ENCODE peak calls at places on chromosome 13, in four cellular contexts. K, U, G and T are unnamed samples. For H3K4me1, the result is how much of the 10 kb centered on the place peaks cover.

GRCh38 chr13:96338030-96338429 is 248.1 kb downstream of the HS6ST3 start:
- DNase-seq in K (no peak), U (no peak), G (no peak), T (no peak)

GRCh38 chr13:37648604-37649003 is 50.0 kb upstream of the POSTN start:
- DNase-seq in K (no peak), U (no peak), G (no peak), T (no peak)

GRCh38 chr13:71517004-71517403 is 350.0 kb downstream of the DACH1 start:
- DNase-seq in K (no peak), U (no peak), G (no peak), T (peak)

GRCh38 chr13:78689011-78689410 is 30.1 kb upstream of the OBI1 start:
- DNase-seq in K (no peak), U (no peak), G (peak), T (peak)

GRCh38 chr13:76764429-76764828 is 121.8 kb downstream of the KCTD12 start:
- DNase-seq in K (no peak), U (no peak), G (no peak), T (peak)

GRCh38 chr13:78265098-78265497 is 338.3 kb downstream of the POU4F1 start:
- DNase-seq in K (no peak), U (no peak), G (no peak), T (no peak)

GRCh38 chr13:34913040-34913439 is 29.0 kb upstream of the NBEA start:
- DNase-seq in K (peak), U (no peak), G (no peak), T (peak)

GRCh38 chr13:79593121-79593520 is 112.2 kb downstream of the NDFIP2 start:
- DNase-seq in K (no peak), U (no peak), G (no peak), T (no peak)

GRCh38 chr13:77554079-77554478 is 18.6 kb downstream of the SCEL start:
- DNase-seq in K (no peak), U (no peak), G (no peak), T (no peak)

GRCh38 chr13:93755341-93755740 is 528.7 kb downstream of the GPC6 start:
- DNase-seq in K (no peak), U (no peak), G (no peak), T (no peak)

GRCh38 chr13:23748109-23748508 is 141.1 kb downstream of the MIPEP start:
- DNase-seq in K (no peak), U (no peak), G (no peak), T (no peak)

GRCh38 chr13:18936104-18936503 is 245.5 kb downstream of the TUBA3C start:
- DNase-seq in K (no peak), U (no peak), G (no peak), T (no peak)

GRCh38 chr13:43411741-43412140 is 375.0 kb downstream of the ENOX1 start:
- DNase-seq in K (no peak), U (no peak), G (no peak), T (no peak)

GRCh38 chr13:30398601-30399072 is 23.7 kb upstream of the UBE2L5 start:
- DNase-seq in K (no peak), U (no peak), G (peak), T (no peak)

GRCh38 chr13:113754691-113755090 is 4.3 kb upstream of the TMEM255B start:
- DNase-seq in K (no peak), U (no peak), G (no peak), T (no peak)
- H3K4me1 ChIP-seq in K (under half), U (under half), G (under half), T (under half)

GRCh38 chr13:29073762-29074161 is 253.6 kb downstream of the MTUS2 start:
- DNase-seq in K (no peak), U (no peak), G (no peak), T (no peak)
- H2AFZ ChIP-seq in K (peak), U (no peak), G (no peak), T (no peak)

GRCh38 chr13:92739306-92739818 is 487.2 kb upstream of the GPC6 start:
- DNase-seq in K (no peak), U (no peak), G (no peak), T (no peak)

GRCh38 chr13:92734068-92734467 is 492.5 kb upstream of the GPC6 start:
- DNase-seq in K (no peak), U (no peak), G (no peak), T (no peak)

GRCh38 chr13:92734545-92734944 is 492.1 kb upstream of the GPC6 start:
- DNase-seq in K (no peak), U (no peak), G (no peak), T (no peak)

GRCh38 chr13:92735909-92736308 is 490.7 kb upstream of the GPC6 start:
- DNase-seq in K (no peak), U (no peak), G (no peak), T (no peak)
- TF ChIP-seq JUN in K (no peak), U (no peak), G (no peak), T (no peak)

GRCh38 chr13:22693691-22694090 is 487.1 kb upstream of the SGCG start:
- DNase-seq in K (no peak), U (no peak), G (no peak), T (no peak)

GRCh38 chr13:22696433-22696832 is 484.3 kb upstream of the SGCG start:
- DNase-seq in K (no peak), U (no peak), G (no peak), T (no peak)

GRCh38 chr13:22700488-22700887 is 480.3 kb upstream of the SGCG start:
- DNase-seq in K (no peak), U (no peak), G (no peak), T (no peak)

GRCh38 chr13:22703601-22704209 is 477.1 kb upstream of the SGCG start:
- DNase-seq in K (no peak), U (no peak), G (no peak), T (no peak)

GRCh38 chr13:22698477-22698876 is 482.3 kb upstream of the SGCG start:
- DNase-seq in K (no peak), U (no peak), G (no peak), T (no peak)
- H3K4me1 ChIP-seq in K (under half), U (under half), G (under half), T (under half)

GRCh38 chr13:38769526-38769925 is 82.6 kb downstream of the FREM2 start:
- DNase-seq in K (no peak), U (no peak), G (no peak), T (no peak)
- H2AFZ ChIP-seq in K (no peak), U (no peak), G (no peak), T (no peak)

DNA sequence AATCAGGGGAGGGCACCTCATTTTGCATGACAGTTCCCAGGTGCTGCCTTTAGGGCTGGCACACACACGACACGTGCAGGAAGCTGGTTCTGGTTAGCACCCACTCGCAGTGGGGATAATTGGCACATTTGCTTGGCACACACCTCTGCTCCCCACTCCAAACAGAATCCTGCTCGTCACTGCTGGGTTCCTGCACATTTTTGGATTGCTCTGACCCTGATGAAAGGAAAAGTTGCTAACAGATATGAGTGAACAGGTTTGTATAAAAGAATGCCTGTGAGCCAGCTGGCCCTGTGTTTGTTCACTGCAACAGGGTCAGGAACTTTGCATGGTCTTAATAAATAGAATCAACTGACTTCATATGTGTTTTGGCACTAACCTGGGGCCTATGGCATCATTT is 1500.4 kb downstream of the EFNB2 start:
- DNase-seq in K (no peak), U (no peak), G (no peak), T (peak)
- TF ChIP-seq JUN in K (no peak), U (no peak), G (no peak), T (no peak)

GRCh38 chr13:110812111-110812868 is 98.8 kb downstream of the ING1 start:
- DNase-seq in K (no peak), U (no peak), G (no peak), T (peak)
- H3K4me1 ChIP-seq in K (under half), U (under half), G (under half), T (under half)

GRCh38 chr13:90355162-90355751 is 992.2 kb upstream of the MIR17HG start:
- DNase-seq in K (no peak), U (no peak), G (no peak), T (no peak)

GRCh38 chr13:90352763-90353162 is 994.7 kb upstream of the MIR17HG start:
- DNase-seq in K (no peak), U (no peak), G (no peak), T (no peak)
- H2AFZ ChIP-seq in K (peak), U (no peak), G (no peak), T (no peak)